ENCODE peak calls at places on chromosomes 16 and 17, in ten cellular contexts. One of them, this sample, is unnamed.

GRCh38 chr16:49620868-49621239 is 235.1 kb downstream of the ZNF423 start:
- DNase-seq in HuH-7: no peak
- DNase-seq in stimulated activated CD4-positive, alpha-beta T cell treated with anti-CD3 and anti-CD28 coated beads, Interleukin-4, amount 100 ng/mL, for 48 hours: no peak
- DNase-seq in CD4-positive, alpha-beta T cell: no peak
- DNase-seq in mesothelial cell of epicardium: no peak
- DNase-seq in anterior cingulate cortex: no peak
- DNase-seq in GM19239: no peak
- DNase-seq in GM12864: no peak
- DNase-seq in stimulated activated CD8-positive, alpha-beta memory T cell treated with anti-CD3 and anti-CD28 coated beads, Interleukin-2, amount 100 ng/mL, for 48 hours: no peak
- DNase-seq in OCI-M1: no peak
- DNase-seq in this sample: no peak

GRCh38 chr17:57442914-57443571 is 186.7 kb downstream of the MSI2 start:
- DNase-seq in HuH-7: no peak
- DNase-seq in stimulated activated CD4-positive, alpha-beta T cell treated with anti-CD3 and anti-CD28 coated beads, Interleukin-4, amount 100 ng/mL, for 48 hours: peak
- DNase-seq in CD4-positive, alpha-beta T cell: peak
- DNase-seq in mesothelial cell of epicardium: no peak
- DNase-seq in anterior cingulate cortex: no peak
- DNase-seq in GM19239: no peak
- DNase-seq in GM12864: no peak
- DNase-seq in stimulated activated CD8-positive, alpha-beta memory T cell treated with anti-CD3 and anti-CD28 coated beads, Interleukin-2, amount 100 ng/mL, for 48 hours: no peak
- DNase-seq in OCI-M1: no peak
- DNase-seq in this sample: no peak

GRCh38 chr17:74946641-74947040 is 10.9 kb downstream of the OTOP3 start:
- DNase-seq in HuH-7: no peak
- DNase-seq in stimulated activated CD4-positive, alpha-beta T cell treated with anti-CD3 and anti-CD28 coated beads, Interleukin-4, amount 100 ng/mL, for 48 hours: no peak
- DNase-seq in CD4-positive, alpha-beta T cell: no peak
- DNase-seq in mesothelial cell of epicardium: no peak
- DNase-seq in anterior cingulate cortex: no peak
- DNase-seq in GM19239: no peak
- DNase-seq in GM12864: no peak
- DNase-seq in stimulated activated CD8-positive, alpha-beta memory T cell treated with anti-CD3 and anti-CD28 coated beads, Interleukin-2, amount 100 ng/mL, for 48 hours: no peak
- DNase-seq in OCI-M1: no peak
- DNase-seq in this sample: no peak

GRCh38 chr17:30117548-30118155 is 1.0 kb downstream of the NSRP1 start:
- DNase-seq in HuH-7: no peak
- DNase-seq in stimulated activated CD4-positive, alpha-beta T cell treated with anti-CD3 and anti-CD28 coated beads, Interleukin-4, amount 100 ng/mL, for 48 hours: no peak
- DNase-seq in CD4-positive, alpha-beta T cell: no peak
- DNase-seq in mesothelial cell of epicardium: no peak
- DNase-seq in anterior cingulate cortex: no peak
- DNase-seq in GM19239: no peak
- DNase-seq in GM12864: no peak
- DNase-seq in stimulated activated CD8-positive, alpha-beta memory T cell treated with anti-CD3 and anti-CD28 coated beads, Interleukin-2, amount 100 ng/mL, for 48 hours: no peak
- DNase-seq in OCI-M1: peak
- DNase-seq in this sample: no peak

GRCh38 chr16:16027728-16028310 is 78.4 kb downstream of the ABCC1 start:
- DNase-seq in HuH-7: no peak
- DNase-seq in stimulated activated CD4-positive, alpha-beta T cell treated with anti-CD3 and anti-CD28 coated beads, Interleukin-4, amount 100 ng/mL, for 48 hours: no peak
- DNase-seq in CD4-positive, alpha-beta T cell: no peak
- DNase-seq in mesothelial cell of epicardium: no peak
- DNase-seq in anterior cingulate cortex: no peak
- DNase-seq in GM19239: no peak
- DNase-seq in GM12864: no peak
- DNase-seq in stimulated activated CD8-positive, alpha-beta memory T cell treated with anti-CD3 and anti-CD28 coated beads, Interleukin-2, amount 100 ng/mL, for 48 hours: no peak
- DNase-seq in OCI-M1: no peak
- DNase-seq in this sample: no peak

GRCh38 chr16:9192746-9193145 is 101.3 kb downstream of the HAPSTR1 start:
- DNase-seq in HuH-7: no peak
- DNase-seq in stimulated activated CD4-positive, alpha-beta T cell treated with anti-CD3 and anti-CD28 coated beads, Interleukin-4, amount 100 ng/mL, for 48 hours: no peak
- DNase-seq in CD4-positive, alpha-beta T cell: no peak
- DNase-seq in mesothelial cell of epicardium: no peak
- DNase-seq in anterior cingulate cortex: no peak
- DNase-seq in GM19239: no peak
- DNase-seq in GM12864: no peak
- DNase-seq in stimulated activated CD8-positive, alpha-beta memory T cell treated with anti-CD3 and anti-CD28 coated beads, Interleukin-2, amount 100 ng/mL, for 48 hours: no peak
- DNase-seq in OCI-M1: no peak
- DNase-seq in this sample: no peak

GRCh38 chr16:65384441-65384840 is 262.6 kb upstream of the CDH11 start:
- DNase-seq in HuH-7: no peak
- DNase-seq in stimulated activated CD4-positive, alpha-beta T cell treated with anti-CD3 and anti-CD28 coated beads, Interleukin-4, amount 100 ng/mL, for 48 hours: no peak
- DNase-seq in CD4-positive, alpha-beta T cell: no peak
- DNase-seq in mesothelial cell of epicardium: no peak
- DNase-seq in anterior cingulate cortex: no peak
- DNase-seq in GM19239: no peak
- DNase-seq in GM12864: no peak
- DNase-seq in stimulated activated CD8-positive, alpha-beta memory T cell treated with anti-CD3 and anti-CD28 coated beads, Interleukin-2, amount 100 ng/mL, for 48 hours: no peak
- DNase-seq in OCI-M1: peak
- DNase-seq in this sample: no peak

GRCh38 chr16:23302045-23302956 is at the start of gene SCNN1B:
- DNase-seq in HuH-7: no peak
- DNase-seq in stimulated activated CD4-positive, alpha-beta T cell treated with anti-CD3 and anti-CD28 coated beads, Interleukin-4, amount 100 ng/mL, for 48 hours: no peak
- DNase-seq in CD4-positive, alpha-beta T cell: no peak
- DNase-seq in mesothelial cell of epicardium: no peak
- DNase-seq in anterior cingulate cortex: no peak
- DNase-seq in GM19239: peak
- DNase-seq in GM12864: no peak
- DNase-seq in stimulated activated CD8-positive, alpha-beta memory T cell treated with anti-CD3 and anti-CD28 coated beads, Interleukin-2, amount 100 ng/mL, for 48 hours: no peak
- DNase-seq in OCI-M1: no peak
- DNase-seq in this sample: no peak

GRCh38 chr17:80817861-80818260 is 173.8 kb upstream of the CHMP6 start:
- DNase-seq in HuH-7: no peak
- DNase-seq in stimulated activated CD4-positive, alpha-beta T cell treated with anti-CD3 and anti-CD28 coated beads, Interleukin-4, amount 100 ng/mL, for 48 hours: no peak
- DNase-seq in CD4-positive, alpha-beta T cell: no peak
- DNase-seq in mesothelial cell of epicardium: no peak
- DNase-seq in anterior cingulate cortex: no peak
- DNase-seq in GM19239: no peak
- DNase-seq in GM12864: no peak
- DNase-seq in stimulated activated CD8-positive, alpha-beta memory T cell treated with anti-CD3 and anti-CD28 coated beads, Interleukin-2, amount 100 ng/mL, for 48 hours: no peak
- DNase-seq in OCI-M1: no peak
- DNase-seq in this sample: no peak

GRCh38 chr17:10754109-10754508 is 24.3 kb upstream of the TMEM220 start:
- DNase-seq in HuH-7: peak
- DNase-seq in stimulated activated CD4-positive, alpha-beta T cell treated with anti-CD3 and anti-CD28 coated beads, Interleukin-4, amount 100 ng/mL, for 48 hours: peak
- DNase-seq in CD4-positive, alpha-beta T cell: no peak
- DNase-seq in mesothelial cell of epicardium: no peak
- DNase-seq in anterior cingulate cortex: no peak
- DNase-seq in GM19239: peak
- DNase-seq in GM12864: no peak
- DNase-seq in stimulated activated CD8-positive, alpha-beta memory T cell treated with anti-CD3 and anti-CD28 coated beads, Interleukin-2, amount 100 ng/mL, for 48 hours: no peak
- DNase-seq in OCI-M1: peak
- DNase-seq in this sample: no peak

GRCh38 chr16:10984509-10984908 is 40.1 kb downstream of the CLEC16A start:
- DNase-seq in HuH-7: no peak
- DNase-seq in stimulated activated CD4-positive, alpha-beta T cell treated with anti-CD3 and anti-CD28 coated beads, Interleukin-4, amount 100 ng/mL, for 48 hours: no peak
- DNase-seq in CD4-positive, alpha-beta T cell: no peak
- DNase-seq in mesothelial cell of epicardium: no peak
- DNase-seq in anterior cingulate cortex: no peak
- DNase-seq in GM19239: no peak
- DNase-seq in GM12864: no peak
- DNase-seq in stimulated activated CD8-positive, alpha-beta memory T cell treated with anti-CD3 and anti-CD28 coated beads, Interleukin-2, amount 100 ng/mL, for 48 hours: no peak
- DNase-seq in OCI-M1: no peak
- DNase-seq in this sample: no peak

GRCh38 chr16:69820926-69821541 is 58.9 kb downstream of the WWP2 start:
- DNase-seq in HuH-7: no peak
- DNase-seq in stimulated activated CD4-positive, alpha-beta T cell treated with anti-CD3 and anti-CD28 coated beads, Interleukin-4, amount 100 ng/mL, for 48 hours: no peak
- DNase-seq in CD4-positive, alpha-beta T cell: no peak
- DNase-seq in mesothelial cell of epicardium: no peak
- DNase-seq in anterior cingulate cortex: no peak
- DNase-seq in GM19239: no peak
- DNase-seq in GM12864: no peak
- DNase-seq in stimulated activated CD8-positive, alpha-beta memory T cell treated with anti-CD3 and anti-CD28 coated beads, Interleukin-2, amount 100 ng/mL, for 48 hours: no peak
- DNase-seq in OCI-M1: no peak
- DNase-seq in this sample: no peak

GRCh38 chr16:57848181-57848580 is 45.9 kb upstream of the KIFC3 start:
- DNase-seq in HuH-7: no peak
- DNase-seq in stimulated activated CD4-positive, alpha-beta T cell treated with anti-CD3 and anti-CD28 coated beads, Interleukin-4, amount 100 ng/mL, for 48 hours: no peak
- DNase-seq in CD4-positive, alpha-beta T cell: no peak
- DNase-seq in mesothelial cell of epicardium: no peak
- DNase-seq in anterior cingulate cortex: no peak
- DNase-seq in GM19239: no peak
- DNase-seq in GM12864: no peak
- DNase-seq in stimulated activated CD8-positive, alpha-beta memory T cell treated with anti-CD3 and anti-CD28 coated beads, Interleukin-2, amount 100 ng/mL, for 48 hours: no peak
- DNase-seq in OCI-M1: no peak
- DNase-seq in this sample: no peak

GRCh38 chr16:27313422-27314160 is at the start of gene IL4R:
- DNase-seq in HuH-7: peak
- DNase-seq in stimulated activated CD4-positive, alpha-beta T cell treated with anti-CD3 and anti-CD28 coated beads, Interleukin-4, amount 100 ng/mL, for 48 hours: peak
- DNase-seq in CD4-positive, alpha-beta T cell: peak
- DNase-seq in mesothelial cell of epicardium: no peak
- DNase-seq in anterior cingulate cortex: no peak
- DNase-seq in GM19239: peak
- DNase-seq in GM12864: no peak
- DNase-seq in stimulated activated CD8-positive, alpha-beta memory T cell treated with anti-CD3 and anti-CD28 coated beads, Interleukin-2, amount 100 ng/mL, for 48 hours: peak
- DNase-seq in OCI-M1: peak
- DNase-seq in this sample: no peak

GRCh38 chr17:2095536-2095910 is 40.6 kb downstream of the HIC1 start:
- DNase-seq in HuH-7: no peak
- DNase-seq in stimulated activated CD4-positive, alpha-beta T cell treated with anti-CD3 and anti-CD28 coated beads, Interleukin-4, amount 100 ng/mL, for 48 hours: no peak
- DNase-seq in CD4-positive, alpha-beta T cell: no peak
- DNase-seq in mesothelial cell of epicardium: no peak
- DNase-seq in anterior cingulate cortex: no peak
- DNase-seq in GM19239: no peak
- DNase-seq in GM12864: no peak
- DNase-seq in stimulated activated CD8-positive, alpha-beta memory T cell treated with anti-CD3 and anti-CD28 coated beads, Interleukin-2, amount 100 ng/mL, for 48 hours: no peak
- DNase-seq in OCI-M1: no peak
- DNase-seq in this sample: no peak

GRCh38 chr17:45293413-45294211 is 23.2 kb downstream of the MAP3K14 start:
- DNase-seq in HuH-7: no peak
- DNase-seq in stimulated activated CD4-positive, alpha-beta T cell treated with anti-CD3 and anti-CD28 coated beads, Interleukin-4, amount 100 ng/mL, for 48 hours: no peak
- DNase-seq in CD4-positive, alpha-beta T cell: no peak
- DNase-seq in mesothelial cell of epicardium: no peak
- DNase-seq in anterior cingulate cortex: peak
- DNase-seq in GM19239: no peak
- DNase-seq in GM12864: no peak
- DNase-seq in stimulated activated CD8-positive, alpha-beta memory T cell treated with anti-CD3 and anti-CD28 coated beads, Interleukin-2, amount 100 ng/mL, for 48 hours: no peak
- DNase-seq in OCI-M1: peak
- DNase-seq in this sample: no peak

GRCh38 chr16:68644715-68645493 is at the start of gene CDH3:
- DNase-seq in HuH-7: peak
- DNase-seq in stimulated activated CD4-positive, alpha-beta T cell treated with anti-CD3 and anti-CD28 coated beads, Interleukin-4, amount 100 ng/mL, for 48 hours: no peak
- DNase-seq in CD4-positive, alpha-beta T cell: no peak
- DNase-seq in mesothelial cell of epicardium: peak
- DNase-seq in anterior cingulate cortex: no peak
- DNase-seq in GM19239: no peak
- DNase-seq in GM12864: no peak
- DNase-seq in stimulated activated CD8-positive, alpha-beta memory T cell treated with anti-CD3 and anti-CD28 coated beads, Interleukin-2, amount 100 ng/mL, for 48 hours: no peak
- DNase-seq in OCI-M1: no peak
- DNase-seq in this sample: no peak

GRCh38 chr16:11452746-11453344 is 107.6 kb downstream of the RMI2 start:
- DNase-seq in HuH-7: no peak
- DNase-seq in stimulated activated CD4-positive, alpha-beta T cell treated with anti-CD3 and anti-CD28 coated beads, Interleukin-4, amount 100 ng/mL, for 48 hours: no peak
- DNase-seq in CD4-positive, alpha-beta T cell: no peak
- DNase-seq in mesothelial cell of epicardium: no peak
- DNase-seq in anterior cingulate cortex: no peak
- DNase-seq in GM19239: no peak
- DNase-seq in GM12864: no peak
- DNase-seq in stimulated activated CD8-positive, alpha-beta memory T cell treated with anti-CD3 and anti-CD28 coated beads, Interleukin-2, amount 100 ng/mL, for 48 hours: no peak
- DNase-seq in OCI-M1: no peak
- DNase-seq in this sample: no peak

GRCh38 chr16:4682616-4683254 is 10.6 kb upstream of the NUDT16L1 start:
- DNase-seq in HuH-7: peak
- DNase-seq in stimulated activated CD4-positive, alpha-beta T cell treated with anti-CD3 and anti-CD28 coated beads, Interleukin-4, amount 100 ng/mL, for 48 hours: peak
- DNase-seq in CD4-positive, alpha-beta T cell: no peak
- DNase-seq in mesothelial cell of epicardium: no peak
- DNase-seq in anterior cingulate cortex: no peak
- DNase-seq in GM19239: no peak
- DNase-seq in GM12864: no peak
- DNase-seq in stimulated activated CD8-positive, alpha-beta memory T cell treated with anti-CD3 and anti-CD28 coated beads, Interleukin-2, amount 100 ng/mL, for 48 hours: peak
- DNase-seq in OCI-M1: no peak
- DNase-seq in this sample: no peak

GRCh38 chr16:87233928-87234327 is 83.3 kb downstream of the C16orf95 start:
- DNase-seq in HuH-7: peak
- DNase-seq in stimulated activated CD4-positive, alpha-beta T cell treated with anti-CD3 and anti-CD28 coated beads, Interleukin-4, amount 100 ng/mL, for 48 hours: no peak
- DNase-seq in CD4-positive, alpha-beta T cell: no peak
- DNase-seq in mesothelial cell of epicardium: no peak
- DNase-seq in anterior cingulate cortex: no peak
- DNase-seq in GM19239: no peak
- DNase-seq in GM12864: no peak
- DNase-seq in stimulated activated CD8-positive, alpha-beta memory T cell treated with anti-CD3 and anti-CD28 coated beads, Interleukin-2, amount 100 ng/mL, for 48 hours: no peak
- DNase-seq in OCI-M1: no peak
- DNase-seq in this sample: no peak

GRCh38 chr17:52419256-52419655 is 260.7 kb upstream of the CA10 start:
- DNase-seq in HuH-7: no peak
- DNase-seq in stimulated activated CD4-positive, alpha-beta T cell treated with anti-CD3 and anti-CD28 coated beads, Interleukin-4, amount 100 ng/mL, for 48 hours: no peak
- DNase-seq in CD4-positive, alpha-beta T cell: no peak
- DNase-seq in mesothelial cell of epicardium: no peak
- DNase-seq in anterior cingulate cortex: no peak
- DNase-seq in GM19239: no peak
- DNase-seq in GM12864: no peak
- DNase-seq in stimulated activated CD8-positive, alpha-beta memory T cell treated with anti-CD3 and anti-CD28 coated beads, Interleukin-2, amount 100 ng/mL, for 48 hours: no peak
- DNase-seq in OCI-M1: no peak
- DNase-seq in this sample: no peak

GRCh38 chr17:38352245-38353083 is 820 bp downstream of the SOCS7 start:
- DNase-seq in HuH-7: no peak
- DNase-seq in stimulated activated CD4-positive, alpha-beta T cell treated with anti-CD3 and anti-CD28 coated beads, Interleukin-4, amount 100 ng/mL, for 48 hours: peak
- DNase-seq in CD4-positive, alpha-beta T cell: no peak
- DNase-seq in mesothelial cell of epicardium: no peak
- DNase-seq in anterior cingulate cortex: no peak
- DNase-seq in GM19239: peak
- DNase-seq in GM12864: no peak
- DNase-seq in stimulated activated CD8-positive, alpha-beta memory T cell treated with anti-CD3 and anti-CD28 coated beads, Interleukin-2, amount 100 ng/mL, for 48 hours: peak
- DNase-seq in OCI-M1: peak
- DNase-seq in this sample: no peak